ENCODE peak calls at places on chromosome 13, in four cellular contexts. I is ovary, F is K562, H is tibial nerve. D is an unnamed sample. For H3K27me3, the result is how much of the 10 kb centered on the place peaks cover.

GRCh38 chr13:77184455-77184854 is 142.4 kb downstream of the MYCBP2 start:
- DNase-seq in H (no peak), I (no peak), F (no peak), D (no peak)

GRCh38 chr13:46149272-46150133 is 32.5 kb downstream of the LCP1 start:
- DNase-seq in F (no peak), I (no peak), H (no peak), D (no peak)

GRCh38 chr13:51804295-51805172 is 571 bp upstream of the DHRS12 start:
- DNase-seq in I (peak), F (no peak), H (peak), D (peak)

GRCh38 chr13:26074706-26075105 is 22.9 kb upstream of the SHISA2 start:
- DNase-seq in I (no peak), H (no peak), F (no peak), D (no peak)

GRCh38 chr13:93217701-93218100 is 8.9 kb upstream of the GPC6 start:
- DNase-seq in H (no peak), F (peak), I (no peak), D (no peak)

GRCh38 chr13:93227280-93227905 is 786 bp downstream of the GPC6 start:
- DNase-seq in I (peak), F (peak), H (no peak), D (no peak)

GRCh38 chr13:73844986-73845385 is 289.2 kb downstream of the KLF12 start:
- DNase-seq in I (no peak), F (no peak), H (no peak), D (no peak)

GRCh38 chr13:73001971-73002370 is 56.8 kb upstream of the KLF5 start:
- DNase-seq in F (no peak), I (no peak), H (no peak), D (no peak)

GRCh38 chr13:75226755-75227435 is 255.1 kb downstream of the TBC1D4 start:
- DNase-seq in F (no peak), I (no peak), H (no peak), D (no peak)

GRCh38 chr13:43271152-43271551 is 247.8 kb downstream of the DNAJC15 start:
- DNase-seq in I (no peak), H (no peak), F (no peak), D (no peak)
- TF ChIP-seq POLR2A in I (no peak), H (no peak), F (no peak), D (no peak)

GRCh38 chr13:106041445-106041844 is 494.0 kb downstream of the EFNB2 start:
- DNase-seq in H (no peak), I (no peak), F (no peak), D (no peak)
- TF ChIP-seq EP300 in H (no peak), I (no peak), F (no peak), D (no peak)

GRCh38 chr13:28817204-28817603 is 2.9 kb upstream of the MTUS2 start:
- DNase-seq in F (peak), I (no peak), H (no peak), D (no peak)

GRCh38 chr13:28822161-28822560 is 2.0 kb downstream of the MTUS2 start:
- DNase-seq in I (no peak), F (no peak), H (no peak), D (no peak)

GRCh38 chr13:28819046-28819747 is 942 bp upstream of the MTUS2 start:
- DNase-seq in F (peak), I (no peak), H (no peak), D (no peak)

GRCh38 chr13:28820099-28821051 is at the start of gene MTUS2:
- DNase-seq in H (no peak), F (peak), I (no peak), D (no peak)

DNA sequence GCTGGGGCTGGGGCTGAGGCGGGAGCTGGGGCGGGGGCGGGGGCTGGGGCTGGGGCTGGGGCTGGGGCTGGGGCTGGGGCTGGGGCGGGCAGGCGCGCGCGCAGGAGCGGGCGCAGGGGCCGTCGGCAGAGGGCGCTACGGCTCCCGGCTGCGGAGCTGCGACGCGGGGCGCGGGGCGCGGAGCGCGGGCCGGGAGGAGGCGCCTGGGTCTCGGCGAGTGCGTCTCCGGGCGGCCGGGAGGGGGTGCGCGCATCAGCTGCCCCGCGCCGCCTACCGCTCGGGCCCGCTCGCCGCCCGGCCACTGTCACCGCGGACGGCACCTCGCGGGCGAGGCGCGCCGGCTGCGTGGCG is 416 bp upstream of the MTUS2 start:
- DNase-seq in H (no peak), I (no peak), F (peak), D (peak)
- H3K27me3 ChIP-seq in H (under half), I (under half), F (under half), D (half or more)

GRCh38 chr13:47999973-48000372 is 1.1 kb downstream of the SUCLA2 start:
- DNase-seq in I (no peak), H (no peak), F (no peak), D (no peak)

GRCh38 chr13:47997384-47997783 is 3.7 kb downstream of the SUCLA2 start:
- DNase-seq in H (no peak), F (no peak), I (no peak), D (no peak)

GRCh38 chr13:48004201-48004600 is 3.1 kb upstream of the SUCLA2 start:
- DNase-seq in F (no peak), I (no peak), H (peak), D (no peak)

GRCh38 chr13:48000559-48001126 is 430 bp downstream of the SUCLA2 start:
- DNase-seq in F (no peak), H (no peak), I (no peak), D (peak)

DNA sequence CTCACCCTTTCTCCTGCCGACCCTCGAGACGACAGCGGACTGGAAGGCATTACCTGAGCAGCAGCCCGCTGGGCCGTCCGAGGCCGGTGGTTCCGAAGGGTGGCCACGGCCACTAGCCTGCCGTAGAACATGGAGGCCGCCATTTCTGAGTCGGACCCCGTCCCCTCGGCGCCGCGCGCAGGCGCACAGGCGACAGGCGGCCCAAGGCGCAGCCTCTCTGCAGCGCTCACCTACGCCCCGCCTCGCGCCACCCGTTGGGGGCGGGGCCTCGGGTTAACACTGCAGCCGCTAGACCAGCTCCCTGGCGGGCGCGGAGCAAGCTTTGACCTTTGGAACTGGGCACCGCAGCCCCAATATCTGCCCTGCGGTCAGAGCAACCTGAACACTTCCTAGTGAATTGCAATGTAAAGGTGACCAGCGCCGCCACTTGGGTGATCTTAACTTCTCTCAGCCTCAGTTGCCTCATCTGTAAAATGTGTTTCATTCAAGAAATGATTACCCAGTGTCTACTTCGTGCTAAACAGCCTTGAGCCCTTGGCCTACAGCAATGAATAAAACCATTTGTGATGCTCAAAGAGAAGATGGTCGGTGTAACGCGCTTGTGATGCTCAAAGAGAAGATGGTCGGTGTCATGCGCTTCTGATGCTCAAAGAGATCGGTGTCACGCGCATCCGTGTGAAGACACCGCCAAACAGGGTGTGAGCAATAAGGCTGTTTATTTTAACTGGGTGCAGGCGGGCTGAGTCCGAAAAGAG is at the start of gene SUCLA2:
- DNase-seq in I (peak), H (peak), F (peak), D (peak)
- TF ChIP-seq POLR2A in I (no peak), H (peak), F (peak), D (peak)

DNA sequence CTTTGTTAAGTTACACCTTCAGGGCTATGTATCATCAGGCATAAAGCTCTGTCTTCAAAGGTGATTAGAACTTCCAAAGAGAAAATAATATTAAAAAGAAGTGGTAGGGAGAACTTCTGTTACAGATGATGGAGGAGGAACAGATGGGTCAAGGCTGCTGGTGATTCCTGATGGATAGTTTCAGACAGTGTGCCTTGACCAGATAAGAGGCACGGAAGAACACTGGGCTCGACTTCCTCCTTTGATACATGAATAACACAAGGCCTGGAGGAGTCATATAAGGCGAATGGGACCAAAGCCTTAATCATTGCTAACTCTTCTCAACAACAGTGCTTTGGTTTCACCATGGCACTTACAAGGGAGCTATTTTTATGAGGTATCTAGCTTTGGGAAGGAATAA is 128.1 kb upstream of the RXFP2 start:
- DNase-seq in H (no peak), I (no peak), F (no peak), D (no peak)
- TF ChIP-seq EP300 in H (no peak), I (no peak), F (no peak), D (no peak)

D was measured in stomach.